ENCODE peak calls at places on chromosomes 16 and 17, in ten cellular contexts. One of them, this sample, is unnamed.

GRCh38 chr17:48997103-48997826 is at the start of gene IGF2BP1:
- DNase-seq in AG04450: no peak
- DNase-seq in neural progenitor cell: peak; percentile 93
- DNase-seq in DND-41: no peak
- DNase-seq in fibroblast of lung: peak; percentile 78
- DNase-seq in brain microvascular endothelial cell: peak; percentile 61
- DNase-seq in heart right ventricle: no peak
- DNase-seq in tibial artery: no peak
- DNase-seq in IMR-90: peak; percentile 78
- DNase-seq in A549: peak; percentile 88
- DNase-seq in this sample: no peak

GRCh38 chr17:42679001-42679491 is 2.3 kb upstream of the PLEKHH3 start:
- DNase-seq in fibroblast of lung: peak; percentile 36
- DNase-seq in heart right ventricle: no peak
- DNase-seq in tibial artery: peak; percentile 53
- DNase-seq in IMR-90: peak; percentile 39
- DNase-seq in brain microvascular endothelial cell: peak; percentile 45
- DNase-seq in DND-41: peak; percentile 77
- DNase-seq in AG04450: no peak
- DNase-seq in neural progenitor cell: peak; percentile 63
- DNase-seq in A549: peak; percentile 57
- DNase-seq in this sample: peak; percentile 48

GRCh38 chr16:56203052-56203451 is 11.8 kb downstream of the GNAO1 start:
- DNase-seq in tibial artery: peak; percentile 42
- DNase-seq in AG04450: no peak
- DNase-seq in IMR-90: peak; percentile 6
- DNase-seq in heart right ventricle: peak; percentile 18
- DNase-seq in DND-41: peak; percentile 76
- DNase-seq in brain microvascular endothelial cell: peak; percentile 19
- DNase-seq in A549: peak; percentile 38
- DNase-seq in fibroblast of lung: no peak
- DNase-seq in neural progenitor cell: peak; percentile 56
- DNase-seq in this sample: peak; percentile 12

GRCh38 chr16:21277927-21278706 is at the start of gene CRYM:
- DNase-seq in IMR-90: no peak
- DNase-seq in AG04450: no peak
- DNase-seq in brain microvascular endothelial cell: peak; percentile 12
- DNase-seq in tibial artery: peak; percentile 43
- DNase-seq in A549: peak; percentile 82
- DNase-seq in neural progenitor cell: peak; percentile 88
- DNase-seq in DND-41: no peak
- DNase-seq in heart right ventricle: peak; percentile 75
- DNase-seq in fibroblast of lung: peak; percentile 29
- DNase-seq in this sample: peak; percentile 30

GRCh38 chr17:37098910-37099664 is 150.3 kb downstream of the AATF start:
- DNase-seq in IMR-90: peak; percentile 57
- DNase-seq in DND-41: no peak
- DNase-seq in fibroblast of lung: no peak
- DNase-seq in A549: no peak
- DNase-seq in tibial artery: no peak
- DNase-seq in neural progenitor cell: no peak
- DNase-seq in AG04450: no peak
- DNase-seq in heart right ventricle: no peak
- DNase-seq in brain microvascular endothelial cell: no peak
- DNase-seq in this sample: peak; percentile 71

GRCh38 chr17:66727634-66728570 is 107.0 kb upstream of the CACNG5 start:
- DNase-seq in AG04450: no peak
- DNase-seq in heart right ventricle: peak; percentile 40
- DNase-seq in neural progenitor cell: peak; percentile 79
- DNase-seq in IMR-90: peak; percentile 50
- DNase-seq in brain microvascular endothelial cell: peak; percentile 50
- DNase-seq in DND-41: peak; percentile 69
- DNase-seq in fibroblast of lung: peak; percentile 50
- DNase-seq in A549: peak; percentile 72
- DNase-seq in tibial artery: peak; percentile 28
- DNase-seq in this sample: peak; percentile 29

GRCh38 chr17:5864910-5865657 is 205.1 kb upstream of the WSCD1 start:
- DNase-seq in heart right ventricle: no peak
- DNase-seq in AG04450: no peak
- DNase-seq in neural progenitor cell: no peak
- DNase-seq in IMR-90: no peak
- DNase-seq in A549: no peak
- DNase-seq in DND-41: no peak
- DNase-seq in tibial artery: no peak
- DNase-seq in fibroblast of lung: no peak
- DNase-seq in brain microvascular endothelial cell: no peak
- DNase-seq in this sample: no peak

GRCh38 chr17:46768540-46768870 is 50.0 kb downstream of the WNT3 start:
- DNase-seq in A549: no peak
- DNase-seq in tibial artery: no peak
- DNase-seq in heart right ventricle: no peak
- DNase-seq in fibroblast of lung: no peak
- DNase-seq in IMR-90: no peak
- DNase-seq in AG04450: no peak
- DNase-seq in DND-41: no peak
- DNase-seq in brain microvascular endothelial cell: no peak
- DNase-seq in neural progenitor cell: no peak
- DNase-seq in this sample: no peak

GRCh38 chr16:83802559-83802958 is 5.2 kb upstream of the HSBP1 start:
- DNase-seq in fibroblast of lung: no peak
- DNase-seq in tibial artery: no peak
- DNase-seq in DND-41: no peak
- DNase-seq in IMR-90: no peak
- DNase-seq in AG04450: no peak
- DNase-seq in A549: no peak
- DNase-seq in brain microvascular endothelial cell: no peak
- DNase-seq in neural progenitor cell: no peak
- DNase-seq in heart right ventricle: no peak
- DNase-seq in this sample: no peak

GRCh38 chr17:28878981-28879380 is 18.6 kb downstream of the FLOT2 start:
- DNase-seq in DND-41: no peak
- DNase-seq in AG04450: no peak
- DNase-seq in IMR-90: peak; percentile 32
- DNase-seq in fibroblast of lung: peak; percentile 44
- DNase-seq in heart right ventricle: no peak
- DNase-seq in neural progenitor cell: peak; percentile 54
- DNase-seq in brain microvascular endothelial cell: peak; percentile 38
- DNase-seq in A549: peak; percentile 90
- DNase-seq in tibial artery: no peak
- DNase-seq in this sample: peak; percentile 61

GRCh38 chr17:32746280-32746679 is 130.6 kb downstream of the MYO1D start:
- DNase-seq in A549: no peak
- DNase-seq in neural progenitor cell: no peak
- DNase-seq in heart right ventricle: no peak
- DNase-seq in fibroblast of lung: no peak
- DNase-seq in brain microvascular endothelial cell: no peak
- DNase-seq in tibial artery: no peak
- DNase-seq in AG04450: no peak
- DNase-seq in DND-41: no peak
- DNase-seq in IMR-90: no peak
- DNase-seq in this sample: no peak

GRCh38 chr17:7888184-7888920 is at the start of gene CHD3:
- DNase-seq in AG04450: no peak
- DNase-seq in IMR-90: peak; percentile 21
- DNase-seq in fibroblast of lung: peak; percentile 38
- DNase-seq in neural progenitor cell: peak; percentile 31
- DNase-seq in DND-41: no peak
- DNase-seq in A549: no peak
- DNase-seq in brain microvascular endothelial cell: peak; percentile 8
- DNase-seq in heart right ventricle: no peak
- DNase-seq in tibial artery: no peak
- DNase-seq in this sample: peak; percentile 71

GRCh38 chr17:75535119-75535537 is 9.6 kb downstream of the LLGL2 start:
- DNase-seq in IMR-90: no peak
- DNase-seq in brain microvascular endothelial cell: no peak
- DNase-seq in heart right ventricle: no peak
- DNase-seq in DND-41: no peak
- DNase-seq in tibial artery: no peak
- DNase-seq in neural progenitor cell: peak; percentile 31
- DNase-seq in AG04450: no peak
- DNase-seq in A549: no peak
- DNase-seq in fibroblast of lung: no peak
- DNase-seq in this sample: no peak

GRCh38 chr16:1311738-1312458 is 2.5 kb downstream of the UBE2I start:
- DNase-seq in tibial artery: no peak
- DNase-seq in AG04450: no peak
- DNase-seq in A549: no peak
- DNase-seq in neural progenitor cell: no peak
- DNase-seq in fibroblast of lung: peak; percentile 25
- DNase-seq in IMR-90: peak; percentile 17
- DNase-seq in brain microvascular endothelial cell: no peak
- DNase-seq in DND-41: no peak
- DNase-seq in heart right ventricle: peak; percentile 42
- DNase-seq in this sample: no peak

GRCh38 chr16:1311212-1311737 is 1.8 kb downstream of the UBE2I start:
- DNase-seq in IMR-90: no peak
- DNase-seq in AG04450: no peak
- DNase-seq in A549: no peak
- DNase-seq in neural progenitor cell: peak; percentile 57
- DNase-seq in tibial artery: no peak
- DNase-seq in heart right ventricle: no peak
- DNase-seq in DND-41: no peak
- DNase-seq in brain microvascular endothelial cell: no peak
- DNase-seq in fibroblast of lung: no peak
- DNase-seq in this sample: no peak

GRCh38 chr16:1312903-1313302 is 3.5 kb downstream of the UBE2I start:
- DNase-seq in neural progenitor cell: no peak
- DNase-seq in AG04450: no peak
- DNase-seq in heart right ventricle: no peak
- DNase-seq in fibroblast of lung: no peak
- DNase-seq in tibial artery: no peak
- DNase-seq in A549: no peak
- DNase-seq in DND-41: no peak
- DNase-seq in brain microvascular endothelial cell: no peak
- DNase-seq in IMR-90: no peak
- DNase-seq in this sample: no peak

GRCh38 chr16:1313721-1314120 is 4.3 kb downstream of the UBE2I start:
- DNase-seq in neural progenitor cell: no peak
- DNase-seq in fibroblast of lung: no peak
- DNase-seq in A549: no peak
- DNase-seq in brain microvascular endothelial cell: no peak
- DNase-seq in heart right ventricle: no peak
- DNase-seq in AG04450: no peak
- DNase-seq in DND-41: no peak
- DNase-seq in IMR-90: no peak
- DNase-seq in tibial artery: no peak
- DNase-seq in this sample: no peak

GRCh38 chr16:1312459-1312801 is 3.0 kb downstream of the UBE2I start:
- DNase-seq in A549: no peak
- DNase-seq in AG04450: no peak
- DNase-seq in neural progenitor cell: no peak
- DNase-seq in heart right ventricle: no peak
- DNase-seq in fibroblast of lung: no peak
- DNase-seq in DND-41: no peak
- DNase-seq in brain microvascular endothelial cell: no peak
- DNase-seq in tibial artery: no peak
- DNase-seq in IMR-90: no peak
- DNase-seq in this sample: no peak
- TF ChIP-seq CTCF in A549: no peak
- TF ChIP-seq CTCF in AG04450: no peak
- TF ChIP-seq CTCF in neural progenitor cell: no peak
- TF ChIP-seq CTCF in heart right ventricle: no peak
- TF ChIP-seq CTCF in fibroblast of lung: no peak
- TF ChIP-seq CTCF in DND-41: no peak
- TF ChIP-seq CTCF in brain microvascular endothelial cell: no peak
- TF ChIP-seq CTCF in tibial artery: no peak
- TF ChIP-seq CTCF in IMR-90: no peak
- TF ChIP-seq CTCF in this sample: no peak

DNA sequence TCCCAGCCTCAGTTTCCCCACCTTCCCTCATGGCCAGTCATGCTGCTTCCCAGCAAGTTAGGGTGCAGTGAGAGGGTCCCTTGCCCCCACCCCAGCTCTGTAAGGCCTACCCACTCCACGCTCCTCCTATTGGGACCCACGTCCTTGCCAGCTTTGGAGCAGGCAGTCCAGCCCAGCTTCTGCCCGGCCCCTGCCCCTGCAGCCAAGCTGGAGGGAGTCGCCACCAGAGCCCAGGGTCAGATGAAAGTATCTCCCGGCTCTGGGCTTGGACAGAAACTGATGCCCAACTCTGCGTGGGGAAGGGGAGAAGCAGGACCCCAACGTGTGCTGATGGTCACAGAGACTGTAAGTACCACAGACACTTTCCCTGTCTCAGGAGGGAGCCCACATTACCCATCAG is 32.6 kb downstream of the SDK2 start:
- DNase-seq in tibial artery: no peak
- DNase-seq in brain microvascular endothelial cell: no peak
- DNase-seq in fibroblast of lung: no peak
- DNase-seq in AG04450: no peak
- DNase-seq in A549: no peak
- DNase-seq in IMR-90: no peak
- DNase-seq in DND-41: no peak
- DNase-seq in heart right ventricle: no peak
- DNase-seq in neural progenitor cell: no peak
- DNase-seq in this sample: no peak
- H3K27ac ChIP-seq in tibial artery: no peak overlapping the region
- H3K27ac ChIP-seq in brain microvascular endothelial cell: no peak overlapping the region
- H3K27ac ChIP-seq in fibroblast of lung: no peak overlapping the region
- H3K27ac ChIP-seq in AG04450: no peak overlapping the region
- H3K27ac ChIP-seq in A549: no peak overlapping the region
- H3K27ac ChIP-seq in IMR-90: no peak overlapping the region
- H3K27ac ChIP-seq in DND-41: no peak overlapping the region
- H3K27ac ChIP-seq in heart right ventricle: no peak overlapping the region
- H3K27ac ChIP-seq in neural progenitor cell: peak overlapping the region; percentile 93
- H3K27ac ChIP-seq in this sample: no peak overlapping the region

DNA sequence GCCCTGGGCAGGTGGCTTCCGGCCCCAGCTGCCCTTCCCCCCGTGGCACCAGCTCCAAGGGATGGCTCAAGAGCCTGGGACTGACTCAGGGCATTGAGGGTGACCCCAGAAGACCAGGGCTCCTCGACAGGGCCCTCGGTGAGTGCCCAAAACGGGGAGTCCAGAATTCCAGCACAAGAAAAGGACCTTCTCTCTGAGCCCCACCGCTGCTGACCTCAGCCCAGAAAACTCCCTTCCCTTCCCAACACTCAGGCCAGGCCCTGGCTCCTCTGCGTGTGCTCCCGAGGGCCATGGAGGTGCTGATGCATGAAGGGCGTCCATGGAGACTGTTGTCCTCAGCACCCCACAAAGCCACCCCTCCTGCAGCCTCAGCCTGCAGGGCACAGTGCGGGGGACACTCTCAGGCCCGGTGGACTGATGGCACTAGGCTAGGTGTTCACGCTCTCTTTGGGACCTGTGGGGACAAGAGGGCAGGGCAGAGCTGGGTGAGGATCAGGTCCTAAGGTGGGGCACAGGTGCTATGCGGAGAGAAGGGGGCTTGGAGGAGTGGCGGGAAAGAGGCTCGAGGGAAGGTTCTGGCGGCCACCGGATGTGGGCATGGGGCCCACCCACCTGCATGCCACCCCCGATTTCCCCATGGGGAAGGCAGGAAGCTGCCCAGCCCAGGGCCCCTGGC is 4.3 kb upstream of the TSPOAP1 start:
- DNase-seq in brain microvascular endothelial cell: no peak
- DNase-seq in neural progenitor cell: no peak
- DNase-seq in A549: no peak
- DNase-seq in DND-41: peak; percentile 96
- DNase-seq in tibial artery: no peak
- DNase-seq in IMR-90: no peak
- DNase-seq in fibroblast of lung: no peak
- DNase-seq in heart right ventricle: no peak
- DNase-seq in AG04450: no peak
- DNase-seq in this sample: no peak
- H3K4me3 ChIP-seq in brain microvascular endothelial cell: no peak overlapping the region
- H3K4me3 ChIP-seq in neural progenitor cell: no peak overlapping the region
- H3K4me3 ChIP-seq in A549: no peak overlapping the region
- H3K4me3 ChIP-seq in DND-41: peak overlapping the region; percentile 96
- H3K4me3 ChIP-seq in tibial artery: peak overlapping the region; percentile 38
- H3K4me3 ChIP-seq in IMR-90: no peak overlapping the region
- H3K4me3 ChIP-seq in fibroblast of lung: no peak overlapping the region
- H3K4me3 ChIP-seq in heart right ventricle: no peak overlapping the region
- H3K4me3 ChIP-seq in AG04450: no peak overlapping the region
- H3K4me3 ChIP-seq in this sample: no peak overlapping the region

GRCh38 chr17:74305865-74306654 is 20.0 kb upstream of the KIF19 start:
- DNase-seq in A549: no peak
- DNase-seq in tibial artery: no peak
- DNase-seq in brain microvascular endothelial cell: no peak
- DNase-seq in DND-41: no peak
- DNase-seq in IMR-90: no peak
- DNase-seq in neural progenitor cell: peak; percentile 31
- DNase-seq in fibroblast of lung: no peak
- DNase-seq in AG04450: no peak
- DNase-seq in heart right ventricle: no peak
- DNase-seq in this sample: no peak
- TF ChIP-seq CTCF in A549: peak; percentile 12
- TF ChIP-seq CTCF in tibial artery: no peak
- TF ChIP-seq CTCF in brain microvascular endothelial cell: no peak
- TF ChIP-seq CTCF in DND-41: no peak
- TF ChIP-seq CTCF in IMR-90: no peak
- TF ChIP-seq CTCF in neural progenitor cell: peak; percentile 33
- TF ChIP-seq CTCF in fibroblast of lung: no peak
- TF ChIP-seq CTCF in AG04450: no peak
- TF ChIP-seq CTCF in heart right ventricle: peak; percentile 23
- TF ChIP-seq CTCF in this sample: no peak

This sample was measured in mammary epithelial cell.